ENCODE peak calls at places on chromosomes 6 and 20, in five cellular contexts. X is GM12878, Z is WTC11, T is A549, Q is HepG2. F is an unnamed sample.

GRCh38 chr20:14820771-14821170 is 483.4 kb upstream of the FLRT3 start:
- DNase-seq in Q (no peak), T (peak), Z (no peak), X (no peak), F (no peak)

GRCh38 chr6:130503146-130503545 is 137.3 kb downstream of the TMEM200A start:
- DNase-seq in T (no peak), Q (no peak), X (no peak), Z (no peak), F (no peak)

GRCh38 chr20:1401431-1401907 is 8.6 kb upstream of the FKBP1A start:
- DNase-seq in Z (no peak), Q (peak), T (no peak), X (no peak), F (no peak)

GRCh38 chr6:43621078-43621835 is 7.8 kb downstream of the GTPBP2 start:
- DNase-seq in Q (no peak), T (no peak), Z (no peak), X (no peak), F (no peak)

GRCh38 chr6:111445786-111446395 is 37.1 kb downstream of the REV3L start:
- DNase-seq in X (no peak), T (no peak), Z (no peak), Q (no peak), F (no peak)

GRCh38 chr6:123570813-123571684 is 65.7 kb downstream of the TRDN start:
- DNase-seq in X (no peak), Q (no peak), Z (no peak), T (no peak), F (peak)

GRCh38 chr6:13304101-13304500 is 24.2 kb downstream of the TBC1D7 start:
- DNase-seq in Z (no peak), Q (no peak), X (no peak), T (no peak), F (no peak)

GRCh38 chr6:41462980-41463930 is 82.9 kb upstream of the FOXP4 start:
- DNase-seq in T (peak), Z (no peak), Q (peak), X (no peak), F (peak)

GRCh38 chr6:155093430-155093829 is 98.3 kb downstream of the TIAM2 start:
- DNase-seq in T (no peak), X (no peak), Q (no peak), Z (no peak), F (no peak)

GRCh38 chr6:87541041-87541440 is 48.7 kb downstream of the RARS2 start:
- DNase-seq in Z (no peak), Q (no peak), T (no peak), X (no peak), F (no peak)

DNA sequence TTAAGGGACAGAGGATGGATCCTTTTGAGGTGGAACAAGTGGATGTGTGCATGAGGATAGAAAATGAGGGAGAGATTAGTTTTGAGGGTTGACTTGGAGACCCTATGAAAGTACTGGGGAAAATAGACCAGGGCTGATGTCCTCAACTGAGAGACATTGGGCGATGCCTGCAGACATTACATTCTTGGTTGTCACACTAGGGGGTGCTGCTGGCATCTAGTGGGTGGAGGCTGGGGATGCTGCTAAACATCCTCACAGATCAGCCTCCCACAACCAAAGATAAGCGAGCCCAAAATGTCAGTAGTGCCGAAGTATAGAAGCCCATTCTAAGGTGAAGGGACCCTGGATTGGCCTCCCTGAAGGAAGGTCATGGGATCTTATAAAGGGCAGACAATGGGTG is 63.3 kb downstream of the MOCS1 start:
- DNase-seq in Z (no peak), T (no peak), Q (no peak), X (no peak), F (peak)
- TF ChIP-seq ESRRA in Z (no peak), T (no peak), Q (no peak), X (no peak), F (no peak)

DNA sequence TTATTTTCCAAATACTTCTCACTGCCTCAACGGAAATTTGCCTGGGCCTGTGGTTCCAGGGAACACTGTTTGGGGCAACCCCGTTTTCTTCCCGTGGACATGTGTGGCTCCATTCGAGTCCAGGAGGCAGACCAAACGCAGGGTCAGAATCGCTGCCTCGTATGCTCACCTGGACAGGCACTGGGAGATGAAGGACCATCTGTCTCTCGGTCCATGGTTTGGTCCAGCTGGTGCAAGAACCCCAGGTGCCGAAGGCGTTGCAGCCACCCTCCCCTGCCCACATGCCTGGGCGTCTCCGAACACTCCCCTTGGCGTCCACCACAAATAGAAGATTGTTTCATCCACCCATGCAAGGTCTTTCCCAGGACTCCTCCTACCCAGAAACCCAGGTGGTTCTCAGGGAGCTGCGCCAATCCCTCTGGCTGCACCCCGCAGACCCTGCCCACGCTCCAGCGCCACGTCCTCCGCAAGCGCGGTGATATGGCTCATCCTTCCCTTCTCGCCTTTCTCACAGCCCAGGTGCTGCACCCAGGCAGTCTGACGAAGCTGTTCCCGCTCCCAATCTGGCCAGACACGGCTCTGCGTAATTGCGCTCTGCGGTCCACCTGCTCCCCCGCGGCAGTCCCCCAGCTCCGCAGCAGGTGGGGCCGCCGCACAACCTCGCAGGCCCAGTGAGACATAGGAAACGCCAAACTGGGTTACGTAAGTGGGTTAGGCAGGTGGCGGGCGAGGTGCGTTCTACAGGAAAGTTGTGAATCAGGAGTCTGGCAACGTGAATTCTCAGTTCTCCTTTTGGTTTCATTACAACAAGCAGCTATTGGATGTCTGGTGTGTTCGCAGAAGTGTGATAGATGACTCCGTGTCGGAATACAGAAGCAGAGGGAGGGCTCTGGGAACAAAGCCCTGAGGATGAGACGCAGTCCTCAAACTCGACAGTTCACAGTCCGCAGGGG is 146.2 kb upstream of the ECI2 start:
- DNase-seq in T (no peak), Z (peak), X (peak), Q (no peak), F (no peak)
- TF ChIP-seq ESRRA in T (no peak), Z (no peak), X (no peak), Q (no peak), F (no peak)

GRCh38 chr20:34112600-34113061 is 588 bp upstream of the EIF2S2 start:
- DNase-seq in T (peak), X (no peak), Q (peak), Z (peak), F (no peak)
- TF ChIP-seq ESRRA in T (no peak), X (no peak), Q (no peak), Z (no peak), F (no peak)

GRCh38 chr6:1022719-1023118 is 289.2 kb upstream of the FOXQ1 start:
- DNase-seq in Z (no peak), X (no peak), T (no peak), Q (no peak), F (no peak)
- TF ChIP-seq ESRRA in Z (no peak), X (no peak), T (no peak), Q (no peak), F (no peak)